ENCODE peak calls at places on chromosome 20, in eight cellular contexts. X is uterus, W is left ventricle myocardium inferior, A is PC-3, F is body of pancreas, V is hepatocyte, D is fibroblast of lung, T is PC-9. Y is an unnamed sample. For H3K36me3, the result is how much of the 10 kb centered on the place peaks cover.

GRCh38 chr20:8527998-8528397 is 395.9 kb downstream of the PLCB1 start:
- DNase-seq in V (no peak), X (no peak), T (no peak), W (no peak), F (no peak), D (peak), A (peak), Y (no peak)

GRCh38 chr20:14902432-14903089 is 565.1 kb upstream of the FLRT3 start:
- DNase-seq in F (no peak), X (no peak), V (no peak), A (no peak), W (no peak), T (no peak), D (no peak), Y (no peak)

GRCh38 chr20:10469599-10469998 is 34.5 kb downstream of the SLX4IP start:
- DNase-seq in W (no peak), F (peak), V (peak), D (peak), A (peak), T (no peak), X (peak), Y (peak)

GRCh38 chr20:17735206-17735804 is 35.5 kb downstream of the BANF2 start:
- DNase-seq in T (no peak), A (peak), X (no peak), W (no peak), F (peak), D (peak), V (peak), Y (no peak)

GRCh38 chr20:13430346-13431002 is 208.3 kb downstream of the TASP1 start:
- DNase-seq in W (no peak), X (no peak), A (peak), D (peak), T (peak), F (no peak), V (peak), Y (no peak)

GRCh38 chr20:15814903-15815302 is 758.3 kb downstream of the KIF16B start:
- DNase-seq in A (peak), X (no peak), V (peak), T (no peak), F (no peak), W (no peak), D (peak), Y (peak)

GRCh38 chr20:13700761-13701160 is 62.0 kb upstream of the TASP1 start:
- DNase-seq in F (no peak), T (no peak), W (no peak), V (no peak), X (no peak), A (no peak), D (no peak), Y (no peak)

GRCh38 chr20:57417051-57417689 is 26.0 kb downstream of the RBM38 start:
- DNase-seq in T (no peak), V (no peak), X (no peak), D (no peak), W (no peak), A (no peak), F (no peak), Y (no peak)

GRCh38 chr20:52425253-52425652 is 233.7 kb upstream of the ZFP64 start:
- DNase-seq in X (no peak), V (peak), T (no peak), D (no peak), W (no peak), A (no peak), F (no peak), Y (no peak)

GRCh38 chr20:45341939-45342862 is 6.0 kb downstream of the SDC4 start:
- DNase-seq in A (peak), D (peak), V (peak), X (peak), T (peak), F (peak), W (peak), Y (no peak)

GRCh38 chr20:63850689-63851547 is 10.4 kb upstream of the ABHD16B start:
- DNase-seq in F (no peak), D (no peak), A (no peak), W (no peak), T (no peak), X (no peak), V (no peak), Y (no peak)

GRCh38 chr20:9590189-9590588 is 75.8 kb downstream of the LAMP5 start:
- DNase-seq in W (no peak), D (peak), A (peak), F (peak), V (no peak), T (no peak), X (no peak), Y (no peak)

GRCh38 chr20:35576816-35577215 is 34.9 kb downstream of the ERGIC3 start:
- DNase-seq in W (no peak), A (no peak), V (no peak), X (no peak), T (no peak), F (no peak), D (no peak), Y (no peak)

GRCh38 chr20:36578642-36579041 is 5.2 kb downstream of the TGIF2 start:
- DNase-seq in F (no peak), X (no peak), W (no peak), V (no peak), D (no peak), T (no peak), A (no peak), Y (no peak)

GRCh38 chr20:50094522-50094921 is 18.4 kb downstream of the UBE2V1 start:
- DNase-seq in T (no peak), W (no peak), D (no peak), A (no peak), V (no peak), X (no peak), F (no peak), Y (no peak)

GRCh38 chr20:43458422-43458924 is 777 bp downstream of the SRSF6 start:
- DNase-seq in T (no peak), F (no peak), W (no peak), D (peak), V (no peak), A (no peak), X (no peak), Y (no peak)

GRCh38 chr20:375265-375889 is 5.2 kb upstream of the TRIB3 start:
- DNase-seq in F (no peak), V (no peak), X (no peak), A (no peak), T (no peak), D (no peak), W (no peak), Y (no peak)

GRCh38 chr20:56447227-56447626 is 21.2 kb upstream of the RTF2 start:
- DNase-seq in T (no peak), D (no peak), F (no peak), W (no peak), A (no peak), V (no peak), X (no peak), Y (no peak)

GRCh38 chr20:58524814-58525213 is 9.6 kb upstream of the APCDD1L start:
- DNase-seq in X (no peak), D (peak), T (peak), W (no peak), V (no peak), A (peak), F (no peak), Y (no peak)

GRCh38 chr20:57620274-57620990 is at the start of gene ZBP1:
- DNase-seq in T (peak), X (no peak), A (no peak), W (no peak), V (no peak), F (no peak), D (no peak), Y (no peak)

GRCh38 chr20:2521369-2522305 is 12.9 kb upstream of the ZNF343 start:
- DNase-seq in F (peak), X (peak), D (peak), A (peak), V (peak), T (no peak), W (no peak), Y (no peak)

GRCh38 chr20:53186630-53187029 is 214.5 kb downstream of the TSHZ2 start:
- DNase-seq in W (no peak), D (peak), F (no peak), A (peak), V (no peak), X (no peak), T (no peak), Y (no peak)

GRCh38 chr20:53971096-53971683 is 99.2 kb downstream of the BCAS1 start:
- DNase-seq in W (no peak), V (no peak), T (no peak), D (no peak), X (no peak), A (no peak), F (no peak), Y (no peak)

GRCh38 chr20:1420066-1420465 is 27.2 kb upstream of the FKBP1A start:
- DNase-seq in X (no peak), V (no peak), W (no peak), F (no peak), T (no peak), A (no peak), D (no peak), Y (no peak)

GRCh38 chr20:29427201-29428060 is 1830.0 kb upstream of the DEFB115 start:
- DNase-seq in F (no peak), W (no peak), D (no peak), V (no peak), T (no peak), A (no peak), X (no peak), Y (no peak)

GRCh38 chr20:32199006-32199405 is 8.5 kb downstream of the PLAGL2 start:
- DNase-seq in F (no peak), T (no peak), X (no peak), D (no peak), W (no peak), A (no peak), V (no peak), Y (no peak)

GRCh38 chr20:31542201-31542842 is 28.1 kb downstream of the HM13 start:
- DNase-seq in F (no peak), W (no peak), A (peak), T (peak), V (no peak), X (no peak), D (peak), Y (no peak)

GRCh38 chr20:56454754-56455153 is 13.7 kb upstream of the RTF2 start:
- DNase-seq in W (no peak), A (no peak), D (no peak), V (no peak), F (no peak), T (no peak), X (no peak), Y (no peak)

GRCh38 chr20:10074513-10074912 is 39.7 kb downstream of the ANKEF1 start:
- DNase-seq in V (peak), X (no peak), T (peak), D (peak), A (peak), F (no peak), W (peak), Y (peak)

GRCh38 chr20:56614196-56614595 is 14.9 kb upstream of the TFAP2C start:
- DNase-seq in D (no peak), T (no peak), F (no peak), A (no peak), V (no peak), W (no peak), X (no peak), Y (no peak)

GRCh38 chr20:25052255-25053206 is 5.4 kb downstream of the ACSS1 start:
- DNase-seq in A (no peak), X (peak), T (no peak), V (no peak), W (no peak), F (no peak), D (peak), Y (no peak)

GRCh38 chr20:45354423-45355208 is 6.4 kb upstream of the SDC4 start:
- DNase-seq in F (no peak), V (no peak), W (no peak), A (no peak), T (no peak), D (peak), X (no peak), Y (no peak)

GRCh38 chr20:39885975-39886649 is 802.9 kb downstream of the MAFB start:
- DNase-seq in V (peak), F (peak), W (peak), D (peak), X (peak), A (peak), T (peak), Y (peak)

GRCh38 chr20:19903168-19903676 is 113.9 kb upstream of the NAA20 start:
- DNase-seq in D (peak), V (peak), F (peak), X (no peak), A (no peak), T (no peak), W (no peak), Y (no peak)

GRCh38 chr20:63361507-63362425 is 617 bp upstream of the CHRNA4 start:
- DNase-seq in W (no peak), A (no peak), D (no peak), X (no peak), T (no peak), V (no peak), F (no peak), Y (no peak)

GRCh38 chr20:63782521-63782971 is 43.0 kb downstream of the SLC2A4RG start:
- DNase-seq in X (no peak), A (no peak), T (no peak), V (no peak), F (no peak), W (no peak), D (no peak), Y (no peak)

GRCh38 chr20:25499031-25499430 is 86.3 kb downstream of the NINL start:
- DNase-seq in A (no peak), W (no peak), V (no peak), T (no peak), X (no peak), D (no peak), F (no peak), Y (no peak)

GRCh38 chr20:17721802-17722486 is 22.2 kb downstream of the BANF2 start:
- DNase-seq in V (peak), T (no peak), A (peak), W (no peak), X (no peak), F (peak), D (no peak), Y (no peak)

GRCh38 chr20:56088381-56088780 is 83.1 kb upstream of the CBLN4 start:
- DNase-seq in T (no peak), W (no peak), V (no peak), X (no peak), A (no peak), D (no peak), F (no peak), Y (no peak)

DNA sequence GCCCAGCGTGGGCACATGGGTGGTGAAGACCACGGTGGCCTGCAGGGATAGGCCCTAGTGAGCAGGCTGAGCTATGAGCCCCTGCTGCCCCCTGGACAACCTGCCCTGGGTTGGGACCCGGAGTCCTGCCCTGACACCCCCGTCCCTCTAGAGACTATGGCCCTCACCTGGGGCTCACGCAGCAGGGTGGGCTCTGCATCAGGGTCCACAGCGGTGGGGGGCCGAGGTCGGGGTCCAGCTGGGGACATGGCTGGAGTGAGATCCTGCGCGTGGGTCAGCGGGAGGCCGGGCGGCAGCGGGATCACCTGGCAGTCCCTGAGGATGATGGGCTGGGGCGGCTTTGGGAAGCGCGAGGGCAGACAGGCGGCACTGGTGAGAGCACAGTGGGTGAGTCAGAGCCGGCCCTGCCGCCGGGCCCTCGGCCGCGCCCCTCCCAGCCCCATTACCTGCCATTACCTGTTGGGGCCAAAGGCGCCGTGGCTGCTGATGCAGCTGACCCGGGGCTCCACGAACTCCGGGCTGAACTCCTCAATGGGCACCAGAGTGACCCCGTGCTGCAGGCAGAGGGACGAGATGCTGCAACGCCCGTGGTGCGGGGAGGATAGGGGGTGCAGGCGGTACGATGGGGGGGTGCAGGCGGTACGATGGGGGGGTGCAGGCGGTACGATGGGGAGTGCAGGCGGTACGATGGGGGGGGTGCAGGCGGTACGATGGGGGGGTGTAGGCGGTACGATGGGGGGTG is 27.9 kb downstream of the ADRM1 start:
- DNase-seq in A (no peak), X (no peak), W (no peak), D (no peak), V (no peak), F (no peak), T (no peak), Y (no peak)
- H3K36me3 ChIP-seq in A (half or more), X (under half), W (half or more), D (under half), V (under half), F (under half), T (under half), Y (under half)

DNA sequence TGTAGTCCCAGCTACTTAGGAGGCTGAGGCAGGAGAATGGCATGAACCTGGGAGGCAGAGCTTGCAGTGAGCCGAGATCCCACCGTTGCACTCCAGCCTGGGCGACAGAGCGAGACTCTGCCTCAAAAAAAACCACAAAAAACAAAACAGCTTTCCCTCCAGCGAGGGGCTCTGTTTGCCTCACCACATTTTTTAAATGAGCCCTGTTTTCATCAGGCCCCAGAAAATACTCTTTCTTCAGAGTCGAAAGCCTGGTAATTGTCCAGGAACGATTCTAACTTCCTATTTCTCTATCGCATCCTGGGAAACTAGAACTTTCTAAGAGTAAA is 12.2 kb downstream of the MTG2 start:
- DNase-seq in A (no peak), D (no peak), T (no peak), V (no peak), X (no peak), W (no peak), F (no peak), Y (no peak)
- TF ChIP-seq CTCF in A (no peak), D (no peak), T (no peak), V (no peak), X (no peak), W (no peak), F (no peak), Y (no peak)

GRCh38 chr20:47316776-47317126 is 39.7 kb downstream of the ZMYND8 start:
- DNase-seq in T (no peak), A (no peak), W (no peak), X (no peak), V (no peak), F (no peak), D (no peak), Y (no peak)

GRCh38 chr20:47315339-47315662 is 41.2 kb downstream of the ZMYND8 start:
- DNase-seq in D (no peak), F (no peak), V (no peak), A (peak), T (no peak), W (no peak), X (no peak), Y (no peak)

GRCh38 chr20:47318027-47318595 is 38.4 kb downstream of the ZMYND8 start:
- DNase-seq in F (no peak), V (no peak), W (no peak), T (peak), X (peak), A (peak), D (peak), Y (peak)

GRCh38 chr20:47318596-47319516 is 37.6 kb downstream of the ZMYND8 start:
- DNase-seq in X (peak), T (peak), F (peak), D (peak), A (peak), V (peak), W (peak), Y (no peak)

GRCh38 chr20:47317127-47317895 is 39.2 kb downstream of the ZMYND8 start:
- DNase-seq in A (peak), D (peak), V (peak), T (peak), W (peak), F (peak), X (peak), Y (peak)
- H3K36me3 ChIP-seq in A (under half), D (under half), V (under half), T (under half), W (under half), F (under half), X (under half), Y (under half)

DNA sequence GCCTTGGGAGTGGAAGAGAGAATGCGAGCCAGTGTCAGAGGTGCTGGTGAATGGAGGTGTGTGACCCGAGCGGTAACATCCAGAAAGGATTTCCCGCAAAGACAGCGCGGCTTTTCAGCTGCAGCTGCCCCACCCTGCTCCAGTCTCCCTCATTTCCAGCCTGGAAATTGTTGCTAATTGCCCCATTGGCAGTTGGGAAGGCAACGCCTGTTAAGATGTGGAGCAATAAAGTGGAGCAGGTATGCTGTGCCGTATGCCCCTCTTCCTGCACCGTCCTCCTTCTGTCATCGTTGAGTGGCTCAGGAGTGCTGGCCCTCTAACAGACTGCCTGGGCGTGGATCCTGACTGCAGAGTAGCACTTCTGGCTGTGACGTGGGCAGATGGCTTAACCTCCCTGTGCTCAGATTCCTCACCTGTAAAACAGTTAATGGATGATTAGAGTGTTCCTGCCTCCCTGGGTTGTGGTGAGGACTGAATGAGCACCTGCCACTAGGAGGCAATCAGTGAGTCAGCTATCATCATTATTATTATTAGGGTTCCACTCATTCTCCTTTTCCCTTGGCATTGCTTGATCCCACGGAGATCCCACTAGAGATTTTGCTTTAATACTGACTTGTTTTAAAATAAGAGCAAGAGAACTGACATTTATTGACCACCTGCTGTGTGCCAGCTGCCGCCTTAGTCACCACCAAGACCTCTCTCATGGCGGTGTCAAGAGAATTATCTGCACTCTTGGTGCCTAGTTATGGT is 11.7 kb downstream of the ARFGEF2 start:
- DNase-seq in A (no peak), D (no peak), F (no peak), T (no peak), X (no peak), V (peak), W (no peak), Y (no peak)
- TF ChIP-seq CTCF in A (peak), D (no peak), F (no peak), T (no peak), X (no peak), V (no peak), W (no peak), Y (no peak)

DNA sequence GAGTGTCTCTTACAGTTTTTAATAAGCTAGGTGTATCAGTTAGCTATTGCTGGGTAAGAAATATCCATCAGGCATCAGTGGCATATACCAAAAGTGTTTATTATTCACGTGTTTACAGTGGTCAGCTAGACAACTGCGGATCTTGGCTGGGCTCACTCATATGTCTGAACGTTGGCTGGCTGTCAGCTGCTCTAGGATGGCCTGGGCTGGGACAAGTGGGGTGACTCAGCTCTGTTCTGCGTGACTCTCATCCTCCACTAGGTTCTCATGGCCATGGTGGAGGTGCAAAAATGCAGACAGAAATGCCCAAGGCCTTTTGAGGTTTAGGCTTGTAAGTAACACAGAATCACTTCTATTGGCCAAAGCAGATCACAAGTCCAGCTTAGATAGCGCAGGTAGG is 22.0 kb downstream of the ZNF341 start:
- DNase-seq in F (no peak), V (no peak), T (no peak), A (peak), D (peak), W (no peak), X (no peak), Y (no peak)
- H3K36me3 ChIP-seq in F (under half), V (under half), T (under half), A (under half), D (under half), W (half or more), X (under half), Y (under half)